ENCODE peak calls at places on chromosomes 12 and 14, in five cellular contexts. K is hepatocyte, Z is GM12878, Y is fibroblast of lung, R is PC-9. C is an unnamed sample.

GRCh38 chr12:34604227-34604626 is 581.9 kb downstream of the ALG10 start:
- DNase-seq in Y (no peak), K (no peak), R (no peak), Z (no peak), C (no peak)

GRCh38 chr14:53953002-53953827 is 3.4 kb downstream of the BMP4 start:
- DNase-seq in K (peak; percentile 95), R (peak; percentile 80), Y (peak; percentile 80), Z (no peak), C (peak; percentile 59)

GRCh38 chr12:122226366-122227222 is 742 bp upstream of the DIABLO start:
- DNase-seq in Z (no peak), Y (no peak), K (no peak), R (no peak), C (no peak)

GRCh38 chr12:32894566-32894965 is 2.0 kb downstream of the PKP2 start:
- DNase-seq in Z (no peak), K (no peak), Y (no peak), R (no peak), C (no peak)

GRCh38 chr12:52187206-52187605 is 4.6 kb downstream of the KRT80 start:
- DNase-seq in R (no peak), Y (no peak), K (no peak), Z (no peak), C (no peak)

GRCh38 chr12:106434521-106434920 is 77.0 kb downstream of the POLR3B start:
- DNase-seq in R (no peak), Y (no peak), Z (no peak), K (no peak), C (no peak)

GRCh38 chr12:16350682-16351081 is 3.2 kb downstream of the MGST1 start:
- DNase-seq in Y (peak; percentile 97), Z (no peak), R (peak; percentile 89), K (peak; percentile 13), C (peak; percentile 98)

GRCh38 chr14:104601786-104602185 is 2.8 kb downstream of the TMEM179 start:
- DNase-seq in K (peak; percentile 69), R (no peak), Y (no peak), Z (no peak), C (no peak)

GRCh38 chr12:2690348-2691000 is 104.3 kb upstream of the FKBP4 start:
- DNase-seq in Y (no peak), R (no peak), K (no peak), Z (no peak), C (no peak)
- H3K4me2 ChIP-seq in Y (no peak overlapping the region), R (no peak overlapping the region), K (peak overlapping the region; percentile 96), Z (peak overlapping the region; percentile 62), C (no peak overlapping the region)

DNA sequence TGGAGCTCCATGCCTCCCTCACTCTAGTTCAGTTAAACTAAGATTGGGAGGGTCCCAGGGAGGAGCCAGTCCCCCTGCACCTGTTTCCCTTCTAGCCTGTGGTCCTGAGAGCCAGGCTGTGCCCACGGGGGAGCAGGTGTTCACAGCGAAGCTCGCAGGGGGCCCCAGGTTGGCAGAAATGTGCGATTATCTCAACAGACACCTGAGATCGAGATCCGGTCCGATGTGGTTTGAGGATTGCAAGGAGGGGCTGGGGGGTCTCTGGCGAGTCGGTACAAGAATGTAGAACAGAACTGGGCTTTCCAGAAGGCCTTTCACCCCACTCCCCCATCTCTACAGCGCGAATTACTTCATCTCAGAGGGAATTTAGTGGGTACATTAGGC is 1539.8 kb upstream of the TMEM132C start:
- DNase-seq in K (no peak), R (no peak), Z (no peak), Y (no peak), C (no peak)
- TF ChIP-seq EZH2 in K (no peak), R (no peak), Z (no peak), Y (no peak), C (no peak)

GRCh38 chr14:22414876-22415632 is 174.0 kb downstream of the DAD1 start:
- DNase-seq in R (no peak), Z (no peak), Y (no peak), K (no peak), C (no peak)

GRCh38 chr14:22412936-22413411 is 176.1 kb downstream of the DAD1 start:
- DNase-seq in R (no peak), K (no peak), Z (no peak), Y (peak; percentile 91), C (no peak)

GRCh38 chr14:22416193-22416592 is 172.8 kb downstream of the DAD1 start:
- DNase-seq in Y (no peak), R (no peak), Z (no peak), K (no peak), C (no peak)

GRCh38 chr14:22417914-22418313 is 171.1 kb downstream of the DAD1 start:
- DNase-seq in Z (no peak), R (no peak), Y (no peak), K (no peak), C (no peak)

GRCh38 chr14:22415633-22415959 is 173.4 kb downstream of the DAD1 start:
- DNase-seq in K (no peak), R (no peak), Y (no peak), Z (no peak), C (no peak)
- H3K4me2 ChIP-seq in K (no peak overlapping the region), R (no peak overlapping the region), Y (no peak overlapping the region), Z (no peak overlapping the region), C (no peak overlapping the region)

DNA sequence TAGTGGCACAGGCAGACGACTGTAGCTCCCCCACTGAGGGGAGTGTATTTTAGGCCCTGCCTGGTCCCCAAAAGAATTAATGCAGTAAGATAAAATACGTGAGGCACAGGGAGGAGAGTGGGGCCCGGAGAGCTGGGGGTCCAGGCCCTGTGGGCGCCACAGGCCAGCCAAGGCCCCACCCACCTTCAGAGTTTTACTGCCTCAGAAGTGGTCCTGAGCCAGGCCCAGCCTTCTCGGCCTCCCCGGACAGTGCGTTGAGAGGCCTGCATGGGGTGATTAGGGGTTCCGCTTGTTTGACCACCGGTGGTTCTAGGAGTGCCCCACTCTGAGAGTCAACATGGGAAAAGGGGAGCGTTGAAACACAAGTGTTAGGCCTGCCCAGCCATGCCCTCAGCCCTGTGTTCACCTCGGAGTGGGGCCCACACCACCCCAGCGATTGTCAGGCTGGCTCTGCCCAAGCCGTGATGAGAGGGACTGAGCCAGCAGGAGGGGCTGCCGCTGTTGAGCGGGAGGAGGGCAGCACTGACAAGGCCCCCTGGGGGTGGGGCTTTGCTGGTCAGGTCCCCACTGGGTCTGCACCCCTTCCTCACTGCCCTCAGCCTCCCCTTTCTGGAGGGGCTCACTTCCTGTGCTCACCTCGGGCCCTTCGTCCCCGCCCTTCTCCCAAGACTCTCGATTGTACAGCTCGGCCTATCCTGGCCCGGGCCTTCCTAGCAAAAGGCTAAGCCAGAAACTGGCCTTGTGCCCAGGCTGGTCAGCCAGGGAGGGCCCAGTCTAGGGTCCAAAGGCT is 4.8 kb downstream of the CKB start:
- DNase-seq in Z (no peak), R (no peak), Y (no peak), K (peak; percentile 54), C (no peak)
- TF ChIP-seq EZH2 in Z (no peak), R (no peak), Y (no peak), K (no peak), C (no peak)

DNA sequence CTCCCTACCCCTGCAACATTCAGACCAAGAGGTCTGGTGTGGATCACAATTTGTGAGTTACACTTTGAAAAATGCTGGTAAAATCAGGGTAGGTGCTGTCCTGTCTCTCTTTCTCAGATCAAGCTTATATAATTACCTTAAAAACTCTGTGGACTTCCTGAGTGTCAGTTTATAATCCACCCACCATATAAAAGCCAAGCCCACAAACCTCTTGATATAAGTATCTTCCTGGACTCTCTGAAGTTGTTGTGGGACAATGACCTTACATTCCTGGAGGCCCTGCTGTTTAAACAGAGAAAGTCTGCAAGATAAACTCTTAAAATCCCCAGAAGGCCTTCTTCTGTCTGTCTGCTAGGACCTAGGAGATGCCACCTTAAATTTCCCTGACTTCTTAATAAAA is 11.4 kb upstream of the KTN1 start:
- DNase-seq in Y (no peak), R (no peak), Z (no peak), K (no peak), C (no peak)
- H3K4me2 ChIP-seq in Y (no peak overlapping the region), R (no peak overlapping the region), Z (no peak overlapping the region), K (no peak overlapping the region), C (no peak overlapping the region)

GRCh38 chr14:39880106-39880695 is 448.0 kb upstream of the FBXO33 start:
- DNase-seq in Y (no peak), Z (no peak), R (no peak), K (no peak), C (no peak)

GRCh38 chr14:39875028-39875427 is 442.8 kb upstream of the FBXO33 start:
- DNase-seq in Z (no peak), Y (no peak), K (no peak), R (no peak), C (no peak)

GRCh38 chr14:39880965-39881364 is 448.7 kb upstream of the FBXO33 start:
- DNase-seq in R (no peak), Z (no peak), Y (no peak), K (no peak), C (no peak)

GRCh38 chr14:39873793-39874192 is 441.6 kb upstream of the FBXO33 start:
- DNase-seq in Z (no peak), K (no peak), Y (no peak), R (peak; percentile 0), C (no peak)

GRCh38 chr14:39876935-39877334 is 444.7 kb upstream of the FBXO33 start:
- DNase-seq in Z (no peak), R (no peak), K (no peak), Y (no peak), C (no peak)
- TF ChIP-seq EZH2 in Z (no peak), R (no peak), K (no peak), Y (no peak), C (no peak)

DNA sequence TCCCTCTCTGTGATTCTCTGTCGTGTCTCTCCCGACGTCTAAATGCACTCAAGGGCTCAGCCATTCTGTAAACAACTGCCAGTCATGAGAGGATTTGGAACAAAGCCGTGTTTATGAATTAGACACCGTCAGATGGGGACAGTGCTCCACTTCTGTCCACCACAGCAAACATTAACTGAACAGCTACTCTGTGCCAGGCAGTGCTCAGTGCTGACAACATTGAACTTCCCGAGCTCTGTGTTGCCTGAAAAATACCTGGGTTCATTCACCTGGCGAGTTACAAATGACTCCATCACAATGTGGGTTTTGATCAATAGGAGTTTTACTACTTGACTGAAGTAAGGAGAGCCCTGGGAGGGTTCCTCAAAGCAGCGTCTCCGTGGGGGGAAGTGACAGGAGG is 139.3 kb downstream of the GLT1D1 start:
- DNase-seq in Y (no peak), R (no peak), K (no peak), Z (no peak), C (no peak)
- H3K4me2 ChIP-seq in Y (no peak overlapping the region), R (no peak overlapping the region), K (no peak overlapping the region), Z (no peak overlapping the region), C (no peak overlapping the region)

C was measured in mammary epithelial cell.